ENCODE peak calls at places on chromosomes 3 and 15, in five cellular contexts. Y is lower lobe of right lung, M is breast epithelium, L is thoracic aorta, C is heart right ventricle. U is an unnamed sample.

GRCh38 chr3:47280519-47280918 is 2.1 kb downstream of the KIF9 start:
- DNase-seq in Y (no peak), C (no peak), M (no peak), L (no peak), U (no peak)

GRCh38 chr15:29003446-29004233 is 117.9 kb downstream of the APBA2 start:
- DNase-seq in M (no peak), Y (no peak), C (no peak), L (no peak), U (no peak)

GRCh38 chr15:39181901-39182300 is 399.0 kb upstream of the THBS1 start:
- DNase-seq in C (no peak), L (no peak), Y (no peak), M (no peak), U (no peak)

GRCh38 chr3:123379041-123379830 is 69.7 kb downstream of the ADCY5 start:
- DNase-seq in Y (no peak), L (no peak), C (no peak), M (no peak), U (no peak)

GRCh38 chr15:69826818-69827174 is 270.9 kb downstream of the TLE3 start:
- DNase-seq in C (no peak), Y (no peak), M (no peak), L (no peak), U (no peak)

GRCh38 chr15:82063055-82063454 is 17.2 kb upstream of the MEX3B start:
- DNase-seq in Y (no peak), L (no peak), M (no peak), C (no peak), U (no peak)

GRCh38 chr3:48268936-48269551 is 28.1 kb downstream of the ZNF589 start:
- DNase-seq in L (no peak), Y (no peak), C (no peak), M (peak; percentile 51), U (peak; percentile 81)

GRCh38 chr3:57696861-57697321 is 4.0 kb upstream of the DENND6A start:
- DNase-seq in C (no peak), L (no peak), M (no peak), Y (no peak), U (no peak)

GRCh38 chr3:86208782-86209181 is 782.2 kb downstream of the VGLL3 start:
- DNase-seq in L (no peak), M (no peak), Y (no peak), C (no peak), U (no peak)

GRCh38 chr3:172132159-172132586 is 92.8 kb downstream of the FNDC3B start:
- DNase-seq in M (no peak), L (no peak), Y (no peak), C (no peak), U (no peak)

GRCh38 chr15:68387288-68388143 is 44.4 kb downstream of the ITGA11 start:
- DNase-seq in M (no peak), Y (no peak), C (no peak), L (no peak), U (no peak)

GRCh38 chr3:126051741-126052140 is 32.2 kb downstream of the SLC41A3 start:
- DNase-seq in L (no peak), Y (no peak), C (no peak), M (no peak), U (no peak)

GRCh38 chr3:73832426-73832825 is 207.7 kb upstream of the PDZRN3 start:
- DNase-seq in C (no peak), Y (no peak), M (no peak), L (no peak), U (no peak)

GRCh38 chr3:135862361-135862760 is 103.2 kb upstream of the PPP2R3A start:
- DNase-seq in L (no peak), Y (no peak), M (no peak), C (no peak), U (no peak)

GRCh38 chr3:38084019-38084968 is 45.3 kb downstream of the DLEC1 start:
- DNase-seq in C (no peak), L (no peak), Y (no peak), M (no peak), U (no peak)

GRCh38 chr3:124272611-124273151 is 280.8 kb upstream of the ROPN1 start:
- DNase-seq in M (no peak), L (peak; percentile 63), Y (no peak), C (no peak), U (no peak)

GRCh38 chr3:195574497-195575304 is 9.0 kb downstream of the APOD start:
- DNase-seq in C (no peak), L (no peak), Y (no peak), M (no peak), U (no peak)

GRCh38 chr3:195570344-195570743 is 13.4 kb downstream of the APOD start:
- DNase-seq in C (no peak), Y (no peak), M (no peak), L (no peak), U (no peak)

GRCh38 chr3:195571361-195571760 is 12.4 kb downstream of the APOD start:
- DNase-seq in Y (no peak), M (no peak), L (no peak), C (no peak), U (no peak)

GRCh38 chr3:195570912-195571311 is 12.8 kb downstream of the APOD start:
- DNase-seq in C (no peak), Y (no peak), L (no peak), M (no peak), U (no peak)

GRCh38 chr3:195573611-195574496 is 9.9 kb downstream of the APOD start:
- DNase-seq in L (no peak), Y (no peak), C (no peak), M (no peak), U (no peak)
- H3K4me3 ChIP-seq in L (no peak overlapping the region), Y (no peak overlapping the region), C (no peak overlapping the region), M (no peak overlapping the region), U (no peak overlapping the region)

DNA sequence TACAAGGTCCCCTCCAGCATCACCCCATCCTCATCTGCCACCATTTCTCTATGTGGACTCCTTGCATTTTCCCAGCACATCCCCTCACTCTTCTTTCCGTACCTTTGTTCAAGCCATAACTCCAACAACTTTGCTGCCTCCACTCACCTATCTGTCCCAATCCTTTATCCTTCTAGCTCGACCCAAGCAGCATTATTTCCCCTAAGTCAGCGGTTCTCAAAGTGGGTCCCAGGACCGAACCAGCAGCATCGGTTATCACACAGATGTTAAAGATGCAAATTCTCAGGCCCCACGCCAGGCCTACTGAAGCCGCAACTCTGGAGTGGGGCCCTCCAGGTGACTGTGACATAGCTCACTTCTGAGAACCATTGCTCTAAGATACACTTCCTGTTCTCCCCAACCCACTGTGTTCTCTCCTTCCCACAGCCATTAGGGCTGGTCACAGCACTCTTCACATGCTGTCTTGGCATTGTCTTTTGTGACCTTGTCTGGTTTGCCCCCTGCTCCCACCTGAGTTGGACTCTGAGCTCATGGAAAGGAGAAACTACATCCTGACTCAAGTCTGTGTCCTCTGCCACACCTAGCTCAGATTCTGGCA is 56.2 kb downstream of the AAGAB start:
- DNase-seq in M (no peak), L (no peak), Y (no peak), C (no peak), U (no peak)
- H3K27ac ChIP-seq in M (no peak overlapping the region), L (no peak overlapping the region), Y (no peak overlapping the region), C (no peak overlapping the region), U (no peak overlapping the region)

GRCh38 chr3:142445816-142446254 is 2.0 kb downstream of the XRN1 start:
- DNase-seq in C (no peak), M (no peak), L (no peak), Y (no peak), U (no peak)
- H3K4me3 ChIP-seq in C (no peak overlapping the region), M (no peak overlapping the region), L (peak overlapping the region; percentile 99), Y (peak overlapping the region; percentile 90), U (peak overlapping the region; percentile 75)

GRCh38 chr15:63243776-63244175 is 33.6 kb upstream of the APH1B start:
- DNase-seq in C (no peak), L (no peak), Y (no peak), M (no peak), U (no peak)
- H3K27ac ChIP-seq in C (peak overlapping the region; percentile 80), L (peak overlapping the region; percentile 47), Y (peak overlapping the region; percentile 50), M (no peak overlapping the region), U (no peak overlapping the region)

DNA sequence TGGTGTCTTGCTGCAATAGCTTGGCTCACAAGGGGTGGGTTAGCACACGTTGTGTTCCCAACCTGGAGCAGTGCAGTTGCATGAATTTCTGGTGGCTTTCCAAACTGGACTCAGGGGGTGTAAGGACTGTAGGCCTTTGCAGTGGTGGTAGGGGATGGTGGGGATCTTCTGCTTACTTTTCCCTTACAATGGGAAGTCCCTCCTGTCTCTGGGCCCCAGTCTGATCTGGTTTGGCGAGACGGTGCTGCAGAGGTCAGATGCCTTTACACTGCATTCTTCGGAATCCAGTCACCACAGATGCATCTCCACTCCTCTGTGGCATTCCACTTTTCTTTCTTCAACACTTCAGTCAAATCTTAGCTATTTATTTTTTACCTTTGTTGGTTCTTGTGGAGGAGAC is 132.1 kb downstream of the DOCK3 start:
- DNase-seq in M (no peak), Y (no peak), L (no peak), C (no peak), U (no peak)
- H3K4me3 ChIP-seq in M (no peak overlapping the region), Y (no peak overlapping the region), L (no peak overlapping the region), C (no peak overlapping the region), U (no peak overlapping the region)

GRCh38 chr3:169615833-169616232 is 47.7 kb downstream of the MECOM start:
- DNase-seq in M (no peak), L (no peak), C (no peak), Y (no peak), U (no peak)

GRCh38 chr3:169623971-169624370 is 39.5 kb downstream of the MECOM start:
- DNase-seq in C (no peak), M (no peak), L (no peak), Y (no peak), U (no peak)

GRCh38 chr3:169619793-169620192 is 43.7 kb downstream of the MECOM start:
- DNase-seq in L (no peak), Y (no peak), M (no peak), C (no peak), U (no peak)

GRCh38 chr3:169613895-169614294 is 49.6 kb downstream of the MECOM start:
- DNase-seq in Y (no peak), M (no peak), C (no peak), L (no peak), U (no peak)

GRCh38 chr3:169618894-169619792 is 44.4 kb downstream of the MECOM start:
- DNase-seq in M (no peak), L (no peak), Y (no peak), C (no peak), U (no peak)
- H3K27ac ChIP-seq in M (no peak overlapping the region), L (no peak overlapping the region), Y (no peak overlapping the region), C (peak overlapping the region; percentile 65), U (no peak overlapping the region)

DNA sequence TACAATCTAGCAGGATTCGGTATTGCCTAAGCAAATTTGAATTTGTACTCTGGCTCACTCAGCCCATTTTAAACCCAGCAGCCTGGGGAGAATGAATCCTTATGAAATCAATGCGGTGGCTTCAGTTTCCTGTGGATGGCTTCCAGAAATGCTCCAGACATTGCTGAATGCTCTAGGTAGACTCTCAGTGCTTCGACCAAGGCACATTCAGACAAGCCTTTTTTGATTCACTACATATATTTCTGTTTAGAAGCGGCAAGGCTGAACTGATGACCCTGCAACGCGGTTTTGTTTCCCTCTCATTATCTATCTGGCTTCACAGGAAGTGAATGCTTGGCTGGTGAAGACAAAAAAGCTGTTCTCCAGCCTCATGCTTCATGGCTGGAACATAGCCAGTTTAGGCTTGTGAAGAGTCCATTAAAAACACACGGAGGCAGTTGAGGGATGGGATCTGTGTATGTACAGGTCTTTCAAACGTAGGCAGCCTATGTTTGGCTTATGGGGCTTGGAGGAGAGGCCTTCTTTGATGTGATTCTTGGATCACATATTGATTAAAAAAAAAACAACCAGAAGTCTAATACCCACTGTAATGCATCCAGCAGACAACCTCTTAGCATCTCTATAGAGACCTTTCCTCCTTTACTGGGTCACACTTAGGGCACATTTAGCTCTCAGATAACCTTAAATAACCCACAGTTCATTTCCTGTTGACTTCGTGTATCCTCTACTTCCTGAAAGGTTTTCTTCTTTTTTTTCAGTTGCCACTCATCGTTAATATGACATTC is 400.2 kb upstream of the TBL1XR1 start:
- DNase-seq in C (no peak), M (peak; percentile 66), L (no peak), Y (no peak), U (peak; percentile 28)
- H3K4me3 ChIP-seq in C (no peak overlapping the region), M (no peak overlapping the region), L (peak overlapping the region; percentile 54), Y (no peak overlapping the region), U (no peak overlapping the region)